ENCODE peak calls at places on chromosomes 2 and 18, in five cellular contexts. M, L, Z, E and X are unnamed samples.

GRCh38 chr2:95179451-95179850 is 13.8 kb downstream of the ZNF2 start:
- DNase-seq in M (no peak), E (no peak), L (no peak), Z (peak), X (no peak)

GRCh38 chr2:128536925-128537620 is 218.4 kb upstream of the HS6ST1 start:
- DNase-seq in L (no peak), Z (no peak), M (no peak), E (peak), X (no peak)

GRCh38 chr2:32910883-32911598 is 35.7 kb upstream of the LTBP1 start:
- DNase-seq in Z (no peak), M (no peak), E (no peak), L (no peak), X (no peak)

GRCh38 chr18:55096261-55097026 is 137.2 kb upstream of the CCDC68 start:
- DNase-seq in M (no peak), Z (peak), L (peak), E (peak), X (no peak)

GRCh38 chr2:58769494-58770239 is 528.5 kb upstream of the FANCL start:
- DNase-seq in L (no peak), E (no peak), M (no peak), Z (no peak), X (no peak)

GRCh38 chr2:48365476-48365875 is 164.5 kb upstream of the STON1 start:
- DNase-seq in L (no peak), Z (no peak), M (no peak), E (no peak), X (no peak)

GRCh38 chr18:52682260-52682659 is 342.3 kb downstream of the DCC start:
- DNase-seq in E (no peak), M (no peak), Z (no peak), L (no peak), X (no peak)

GRCh38 chr2:29174937-29175336 is 59.7 kb downstream of the CLIP4 start:
- DNase-seq in E (no peak), M (no peak), Z (no peak), L (peak), X (no peak)

GRCh38 chr2:102155703-102156515 is 13.4 kb downstream of the IL1R1 start:
- DNase-seq in M (no peak), E (no peak), Z (no peak), L (no peak), X (no peak)

GRCh38 chr18:62018034-62018760 is 125.4 kb upstream of the RNF152 start:
- DNase-seq in M (no peak), L (no peak), Z (peak), E (peak), X (no peak)

GRCh38 chr2:196234672-196235071 is 63.3 kb upstream of the STK17B start:
- DNase-seq in M (no peak), E (peak), L (no peak), Z (no peak), X (peak)

GRCh38 chr2:165432234-165432966 is 37.1 kb upstream of the CSRNP3 start:
- DNase-seq in E (no peak), M (no peak), L (no peak), Z (no peak), X (no peak)

GRCh38 chr2:99771691-99772333 is 282.0 kb upstream of the REV1 start:
- DNase-seq in Z (peak), E (no peak), L (no peak), M (no peak), X (no peak)

GRCh38 chr18:54119524-54120019 is 104.9 kb downstream of the MBD2 start:
- DNase-seq in Z (no peak), L (peak), E (peak), M (no peak), X (no peak)

GRCh38 chr2:8609357-8609804 is 72.5 kb upstream of the ID2 start:
- DNase-seq in E (no peak), Z (no peak), M (no peak), L (no peak), X (peak)

GRCh38 chr2:32118055-32118454 is 47.6 kb upstream of the SLC30A6 start:
- DNase-seq in L (no peak), E (no peak), Z (no peak), M (no peak), X (no peak)

GRCh38 chr18:6994053-6994452 is 123.5 kb downstream of the LAMA1 start:
- DNase-seq in M (no peak), Z (no peak), E (no peak), L (no peak), X (no peak)